ENCODE peak calls at places on chromosomes 5 and 9, in ten cellular contexts. M, W, V, X, T, D, K, R, L and F are unnamed samples.

GRCh38 chr9:137959641-137960411 is 82.2 kb downstream of the CACNA1B start:
- DNase-seq in M (no peak), W (no peak), V (no peak), X (peak), T (no peak), D (no peak), K (no peak), R (no peak), L (no peak), F (no peak)

GRCh38 chr5:36301858-36302603 is at the start of gene RANBP3L:
- DNase-seq in M (peak), W (peak), V (no peak), X (no peak), T (no peak), D (no peak), K (peak), R (no peak), L (no peak), F (no peak)

GRCh38 chr5:89458330-89458656 is 575.3 kb upstream of the MEF2C start:
- DNase-seq in M (no peak), W (no peak), V (no peak), X (no peak), T (peak), D (no peak), K (no peak), R (no peak), L (no peak), F (no peak)

GRCh38 chr9:112007575-112008240 is 111.1 kb downstream of the UGCG start:
- DNase-seq in M (peak), W (no peak), V (no peak), X (no peak), T (no peak), D (no peak), K (no peak), R (no peak), L (no peak), F (no peak)

GRCh38 chr5:178240341-178240741 is 7.7 kb upstream of the PHYKPL start:
- DNase-seq in M (no peak), W (no peak), V (no peak), X (no peak), T (no peak), D (no peak), K (no peak), R (no peak), L (no peak), F (no peak)

GRCh38 chr5:19314840-19315239 is 673.2 kb downstream of the CDH18 start:
- DNase-seq in M (peak), W (no peak), V (no peak), X (no peak), T (no peak), D (no peak), K (peak), R (no peak), L (no peak), F (no peak)

GRCh38 chr9:93613791-93614190 is 37.4 kb downstream of the PHF2 start:
- DNase-seq in M (no peak), W (no peak), V (no peak), X (peak), T (no peak), D (no peak), K (no peak), R (no peak), L (no peak), F (no peak)

GRCh38 chr9:81671880-81672280 is 17.5 kb downstream of the TLE1 start:
- DNase-seq in M (no peak), W (peak), V (no peak), X (peak), T (no peak), D (peak), K (peak), R (no peak), L (no peak), F (peak)

GRCh38 chr5:88787856-88788255 is 95.1 kb downstream of the MEF2C start:
- DNase-seq in M (no peak), W (no peak), V (no peak), X (no peak), T (no peak), D (no peak), K (no peak), R (no peak), L (no peak), F (no peak)

GRCh38 chr9:136059321-136059791 is 35.7 kb downstream of the NACC2 start:
- DNase-seq in M (no peak), W (no peak), V (no peak), X (no peak), T (no peak), D (no peak), K (no peak), R (no peak), L (no peak), F (no peak)

GRCh38 chr9:137785704-137786161 is 91.8 kb upstream of the CACNA1B start:
- DNase-seq in M (no peak), W (no peak), V (no peak), X (no peak), T (peak), D (no peak), K (no peak), R (no peak), L (no peak), F (peak)

GRCh38 chr5:1344975-1345838 is at the start of gene CLPTM1L:
- DNase-seq in M (peak), W (peak), V (peak), X (peak), T (peak), D (peak), K (peak), R (peak), L (peak), F (peak)

GRCh38 chr5:38540348-38540747 is 16.1 kb downstream of the LIFR start:
- DNase-seq in M (no peak), W (peak), V (no peak), X (no peak), T (peak), D (peak), K (no peak), R (no peak), L (no peak), F (no peak)